ENCODE peak calls at places on chromosomes 5 and 9, in six cellular contexts. One of them, this sample, is unnamed.

GRCh38 chr9:1042466-1042865 is 7.7 kb upstream of the DMRT2 start:
- DNase-seq in stimulated activated CD8-positive, alpha-beta memory T cell treated with anti-CD3 and anti-CD28 coated beads, Interleukin-2, amount 100 ng/mL, for 1 hour: no peak
- DNase-seq in cardiac muscle cell: peak
- DNase-seq in lung: no peak
- DNase-seq in IMR-90: no peak
- DNase-seq in astrocyte of the cerebellum: no peak
- DNase-seq in this sample: no peak

GRCh38 chr9:125743687-125744428 is 3.3 kb upstream of the PBX3 start:
- DNase-seq in IMR-90: no peak
- DNase-seq in cardiac muscle cell: no peak
- DNase-seq in lung: no peak
- DNase-seq in astrocyte of the cerebellum: no peak
- DNase-seq in stimulated activated CD8-positive, alpha-beta memory T cell treated with anti-CD3 and anti-CD28 coated beads, Interleukin-2, amount 100 ng/mL, for 1 hour: no peak
- DNase-seq in this sample: no peak

GRCh38 chr9:123691904-123692303 is 238.0 kb downstream of the DENND1A start:
- DNase-seq in cardiac muscle cell: no peak
- DNase-seq in IMR-90: no peak
- DNase-seq in astrocyte of the cerebellum: no peak
- DNase-seq in lung: no peak
- DNase-seq in stimulated activated CD8-positive, alpha-beta memory T cell treated with anti-CD3 and anti-CD28 coated beads, Interleukin-2, amount 100 ng/mL, for 1 hour: no peak
- DNase-seq in this sample: no peak

GRCh38 chr9:94639045-94639995 is at the start of gene FBP1:
- DNase-seq in IMR-90: no peak
- DNase-seq in astrocyte of the cerebellum: no peak
- DNase-seq in lung: peak
- DNase-seq in stimulated activated CD8-positive, alpha-beta memory T cell treated with anti-CD3 and anti-CD28 coated beads, Interleukin-2, amount 100 ng/mL, for 1 hour: peak
- DNase-seq in cardiac muscle cell: peak
- DNase-seq in this sample: no peak

GRCh38 chr5:112812549-112812948 is 48.5 kb upstream of the SRP19 start:
- DNase-seq in astrocyte of the cerebellum: no peak
- DNase-seq in cardiac muscle cell: no peak
- DNase-seq in IMR-90: no peak
- DNase-seq in lung: no peak
- DNase-seq in stimulated activated CD8-positive, alpha-beta memory T cell treated with anti-CD3 and anti-CD28 coated beads, Interleukin-2, amount 100 ng/mL, for 1 hour: no peak
- DNase-seq in this sample: no peak

GRCh38 chr9:128026255-128027165 is 40.6 kb downstream of the NAIF1 start:
- DNase-seq in stimulated activated CD8-positive, alpha-beta memory T cell treated with anti-CD3 and anti-CD28 coated beads, Interleukin-2, amount 100 ng/mL, for 1 hour: peak
- DNase-seq in cardiac muscle cell: no peak
- DNase-seq in lung: no peak
- DNase-seq in astrocyte of the cerebellum: no peak
- DNase-seq in IMR-90: no peak
- DNase-seq in this sample: no peak

GRCh38 chr5:73312146-73312871 is 136.3 kb downstream of the FOXD1 start:
- DNase-seq in stimulated activated CD8-positive, alpha-beta memory T cell treated with anti-CD3 and anti-CD28 coated beads, Interleukin-2, amount 100 ng/mL, for 1 hour: no peak
- DNase-seq in lung: no peak
- DNase-seq in astrocyte of the cerebellum: peak
- DNase-seq in cardiac muscle cell: no peak
- DNase-seq in IMR-90: peak
- DNase-seq in this sample: no peak

GRCh38 chr5:29230526-29231050 is 1962.9 kb upstream of the CDH6 start:
- DNase-seq in astrocyte of the cerebellum: no peak
- DNase-seq in lung: no peak
- DNase-seq in cardiac muscle cell: no peak
- DNase-seq in stimulated activated CD8-positive, alpha-beta memory T cell treated with anti-CD3 and anti-CD28 coated beads, Interleukin-2, amount 100 ng/mL, for 1 hour: no peak
- DNase-seq in IMR-90: no peak
- DNase-seq in this sample: no peak

GRCh38 chr9:63817622-63818518 is 1467.1 kb downstream of the FOXD4L5 start:
- DNase-seq in lung: peak
- DNase-seq in astrocyte of the cerebellum: no peak
- DNase-seq in cardiac muscle cell: peak
- DNase-seq in IMR-90: peak
- DNase-seq in stimulated activated CD8-positive, alpha-beta memory T cell treated with anti-CD3 and anti-CD28 coated beads, Interleukin-2, amount 100 ng/mL, for 1 hour: peak
- DNase-seq in this sample: peak

GRCh38 chr9:95793924-95794828 is 81.3 kb upstream of the ERCC6L2 start:
- DNase-seq in IMR-90: peak
- DNase-seq in cardiac muscle cell: no peak
- DNase-seq in stimulated activated CD8-positive, alpha-beta memory T cell treated with anti-CD3 and anti-CD28 coated beads, Interleukin-2, amount 100 ng/mL, for 1 hour: no peak
- DNase-seq in astrocyte of the cerebellum: peak
- DNase-seq in lung: no peak
- DNase-seq in this sample: no peak

GRCh38 chr5:52269395-52269794 is 518.3 kb upstream of the ITGA1 start:
- DNase-seq in lung: no peak
- DNase-seq in cardiac muscle cell: no peak
- DNase-seq in IMR-90: no peak
- DNase-seq in stimulated activated CD8-positive, alpha-beta memory T cell treated with anti-CD3 and anti-CD28 coated beads, Interleukin-2, amount 100 ng/mL, for 1 hour: no peak
- DNase-seq in astrocyte of the cerebellum: no peak
- DNase-seq in this sample: no peak

GRCh38 chr9:5470816-5471215 is 20.5 kb downstream of the CD274 start:
- DNase-seq in cardiac muscle cell: no peak
- DNase-seq in lung: no peak
- DNase-seq in astrocyte of the cerebellum: no peak
- DNase-seq in stimulated activated CD8-positive, alpha-beta memory T cell treated with anti-CD3 and anti-CD28 coated beads, Interleukin-2, amount 100 ng/mL, for 1 hour: no peak
- DNase-seq in IMR-90: no peak
- DNase-seq in this sample: no peak

GRCh38 chr5:116771466-116772151 is 197.0 kb upstream of the SEMA6A start:
- DNase-seq in cardiac muscle cell: no peak
- DNase-seq in stimulated activated CD8-positive, alpha-beta memory T cell treated with anti-CD3 and anti-CD28 coated beads, Interleukin-2, amount 100 ng/mL, for 1 hour: no peak
- DNase-seq in astrocyte of the cerebellum: no peak
- DNase-seq in IMR-90: no peak
- DNase-seq in lung: no peak
- DNase-seq in this sample: no peak

GRCh38 chr5:106964102-106964501 is 706.6 kb downstream of the EFNA5 start:
- DNase-seq in lung: no peak
- DNase-seq in astrocyte of the cerebellum: peak
- DNase-seq in cardiac muscle cell: no peak
- DNase-seq in stimulated activated CD8-positive, alpha-beta memory T cell treated with anti-CD3 and anti-CD28 coated beads, Interleukin-2, amount 100 ng/mL, for 1 hour: no peak
- DNase-seq in IMR-90: no peak
- DNase-seq in this sample: no peak

GRCh38 chr5:126220725-126221124 is 202.5 kb upstream of the GRAMD2B start:
- DNase-seq in IMR-90: no peak
- DNase-seq in stimulated activated CD8-positive, alpha-beta memory T cell treated with anti-CD3 and anti-CD28 coated beads, Interleukin-2, amount 100 ng/mL, for 1 hour: no peak
- DNase-seq in cardiac muscle cell: no peak
- DNase-seq in lung: no peak
- DNase-seq in astrocyte of the cerebellum: no peak
- DNase-seq in this sample: no peak

GRCh38 chr9:108056805-108057386 is 567.3 kb upstream of the KLF4 start:
- DNase-seq in lung: no peak
- DNase-seq in IMR-90: peak
- DNase-seq in stimulated activated CD8-positive, alpha-beta memory T cell treated with anti-CD3 and anti-CD28 coated beads, Interleukin-2, amount 100 ng/mL, for 1 hour: no peak
- DNase-seq in astrocyte of the cerebellum: peak
- DNase-seq in cardiac muscle cell: no peak
- DNase-seq in this sample: no peak

GRCh38 chr9:133882849-133883248 is 109.3 kb downstream of the VAV2 start:
- DNase-seq in astrocyte of the cerebellum: no peak
- DNase-seq in IMR-90: no peak
- DNase-seq in lung: no peak
- DNase-seq in cardiac muscle cell: no peak
- DNase-seq in stimulated activated CD8-positive, alpha-beta memory T cell treated with anti-CD3 and anti-CD28 coated beads, Interleukin-2, amount 100 ng/mL, for 1 hour: no peak
- DNase-seq in this sample: no peak

GRCh38 chr5:39100301-39100850 is 26.2 kb upstream of the RICTOR start:
- DNase-seq in cardiac muscle cell: no peak
- DNase-seq in stimulated activated CD8-positive, alpha-beta memory T cell treated with anti-CD3 and anti-CD28 coated beads, Interleukin-2, amount 100 ng/mL, for 1 hour: no peak
- DNase-seq in astrocyte of the cerebellum: no peak
- DNase-seq in IMR-90: no peak
- DNase-seq in lung: no peak
- DNase-seq in this sample: no peak

GRCh38 chr9:136939431-136939995 is 5.0 kb downstream of the FBXW5 start:
- DNase-seq in lung: no peak
- DNase-seq in IMR-90: no peak
- DNase-seq in stimulated activated CD8-positive, alpha-beta memory T cell treated with anti-CD3 and anti-CD28 coated beads, Interleukin-2, amount 100 ng/mL, for 1 hour: no peak
- DNase-seq in astrocyte of the cerebellum: no peak
- DNase-seq in cardiac muscle cell: no peak
- DNase-seq in this sample: no peak

GRCh38 chr9:89674667-89675402 is 70.0 kb downstream of the GADD45G start:
- DNase-seq in cardiac muscle cell: no peak
- DNase-seq in astrocyte of the cerebellum: no peak
- DNase-seq in stimulated activated CD8-positive, alpha-beta memory T cell treated with anti-CD3 and anti-CD28 coated beads, Interleukin-2, amount 100 ng/mL, for 1 hour: no peak
- DNase-seq in lung: no peak
- DNase-seq in IMR-90: no peak
- DNase-seq in this sample: no peak

GRCh38 chr5:9192286-9192685 is 353.6 kb downstream of the SEMA5A start:
- DNase-seq in cardiac muscle cell: no peak
- DNase-seq in astrocyte of the cerebellum: no peak
- DNase-seq in lung: no peak
- DNase-seq in IMR-90: no peak
- DNase-seq in stimulated activated CD8-positive, alpha-beta memory T cell treated with anti-CD3 and anti-CD28 coated beads, Interleukin-2, amount 100 ng/mL, for 1 hour: no peak
- DNase-seq in this sample: no peak

GRCh38 chr9:137665697-137666504 is 47.1 kb downstream of the EHMT1 start:
- DNase-seq in lung: no peak
- DNase-seq in IMR-90: no peak
- DNase-seq in astrocyte of the cerebellum: no peak
- DNase-seq in stimulated activated CD8-positive, alpha-beta memory T cell treated with anti-CD3 and anti-CD28 coated beads, Interleukin-2, amount 100 ng/mL, for 1 hour: no peak
- DNase-seq in cardiac muscle cell: peak
- DNase-seq in this sample: no peak

GRCh38 chr9:81318571-81318970 is 370.8 kb downstream of the TLE1 start:
- DNase-seq in lung: no peak
- DNase-seq in astrocyte of the cerebellum: peak
- DNase-seq in IMR-90: peak
- DNase-seq in cardiac muscle cell: no peak
- DNase-seq in stimulated activated CD8-positive, alpha-beta memory T cell treated with anti-CD3 and anti-CD28 coated beads, Interleukin-2, amount 100 ng/mL, for 1 hour: no peak
- DNase-seq in this sample: no peak

GRCh38 chr5:181194489-181195248 is 10.3 kb downstream of the TRIM7 start:
- DNase-seq in cardiac muscle cell: peak
- DNase-seq in astrocyte of the cerebellum: no peak
- DNase-seq in lung: no peak
- DNase-seq in IMR-90: no peak
- DNase-seq in stimulated activated CD8-positive, alpha-beta memory T cell treated with anti-CD3 and anti-CD28 coated beads, Interleukin-2, amount 100 ng/mL, for 1 hour: no peak
- DNase-seq in this sample: peak

GRCh38 chr9:16535555-16535954 is 334.9 kb downstream of the BNC2 start:
- DNase-seq in IMR-90: no peak
- DNase-seq in stimulated activated CD8-positive, alpha-beta memory T cell treated with anti-CD3 and anti-CD28 coated beads, Interleukin-2, amount 100 ng/mL, for 1 hour: no peak
- DNase-seq in lung: no peak
- DNase-seq in cardiac muscle cell: no peak
- DNase-seq in astrocyte of the cerebellum: no peak
- DNase-seq in this sample: no peak

GRCh38 chr9:91775011-91775707 is 174.9 kb downstream of the ROR2 start:
- DNase-seq in astrocyte of the cerebellum: no peak
- DNase-seq in stimulated activated CD8-positive, alpha-beta memory T cell treated with anti-CD3 and anti-CD28 coated beads, Interleukin-2, amount 100 ng/mL, for 1 hour: peak
- DNase-seq in IMR-90: peak
- DNase-seq in cardiac muscle cell: peak
- DNase-seq in lung: peak
- DNase-seq in this sample: peak

This sample was measured in K562.